ENCODE peak calls at places on chromosome 15, in nine cellular contexts. J is NCI-H1092; U is dorsolateral prefrontal cortex; O is NCI-H524 treated with DMSO at 0.1 percent for 48 hours; Y is CD8-positive, alpha-beta memory T cell; L is anterior cingulate cortex; Q is lung; D is NCI-H1436; P is HS-5. F is an unnamed sample.

GRCh38 chr15:37045859-37046318 is 54.5 kb downstream of the MEIS2 start:
- DNase-seq in Y (no peak), D (no peak), P (no peak), J (peak; percentile 7), U (peak; percentile 43), L (no peak), O (no peak), Q (peak; percentile 29), F (no peak)

GRCh38 chr15:37375529-37375928 is 275.2 kb upstream of the MEIS2 start:
- DNase-seq in Q (no peak), J (no peak), O (no peak), U (no peak), Y (no peak), D (no peak), L (no peak), P (no peak), F (no peak)

GRCh38 chr15:38085104-38085503 is 150.7 kb downstream of the TMCO5A start:
- DNase-seq in Y (no peak), Q (no peak), L (no peak), O (no peak), J (no peak), P (no peak), D (no peak), U (no peak), F (no peak)

GRCh38 chr15:39110336-39110735 is 470.5 kb upstream of the THBS1 start:
- DNase-seq in P (no peak), J (no peak), O (no peak), Y (no peak), D (no peak), U (no peak), Q (no peak), L (no peak), F (no peak)

GRCh38 chr15:71245588-71245987 is 130.3 kb downstream of the THSD4 start:
- DNase-seq in Q (no peak), O (no peak), J (no peak), P (no peak), U (no peak), Y (no peak), D (no peak), L (no peak), F (no peak)

GRCh38 chr15:35705885-35706590 is 160.1 kb upstream of the DPH6 start:
- DNase-seq in D (no peak), L (no peak), P (no peak), U (no peak), Q (no peak), Y (no peak), J (no peak), O (no peak), F (no peak)

GRCh38 chr15:67862771-67863441 is 23.1 kb upstream of the RNU6-1 start:
- DNase-seq in J (no peak), Q (no peak), O (no peak), U (no peak), Y (no peak), D (no peak), L (no peak), P (no peak), F (no peak)

GRCh38 chr15:51051776-51052175 is 42.9 kb downstream of the TNFAIP8L3 start:
- DNase-seq in Y (no peak), P (no peak), D (no peak), O (no peak), L (no peak), U (peak; percentile 48), J (peak; percentile 3), Q (peak; percentile 37), F (no peak)

GRCh38 chr15:56042031-56042430 is 48.6 kb upstream of the NEDD4 start:
- DNase-seq in J (no peak), D (no peak), Y (no peak), U (no peak), Q (no peak), L (no peak), P (no peak), O (no peak), F (no peak)

F was measured in activated T-helper 9 cell treated with anti-CD3 and anti-CD28 coated beads, Interleukin-2, amount 50 U/mL, for 16 hours.